ENCODE peak calls at places on chromosomes 6 and 20, in seven cellular contexts. One of them, this sample, is unnamed.
A peak's percentile ranks its signal among the peaks of the same experiment; 100 is the strongest.

GRCh38 chr6:35294308-35294945 is 3.2 kb upstream of the DEF6 start:
- DNase-seq in left cardiac atrium: no peak
- DNase-seq in GM04504: no peak
- DNase-seq in amniotic stem cell: no peak
- DNase-seq in activated T-cell treated with anti-CD3 and anti-CD28 coated beads, Interleukin-2, amount 50 U/mL, for 1 hour: peak; percentile 61
- DNase-seq in aorta: no peak
- DNase-seq in neural progenitor cell: peak; percentile 65
- DNase-seq in this sample: no peak

GRCh38 chr6:10847684-10848083 is 9.3 kb upstream of the MAK start:
- DNase-seq in left cardiac atrium: no peak
- DNase-seq in GM04504: no peak
- DNase-seq in amniotic stem cell: no peak
- DNase-seq in activated T-cell treated with anti-CD3 and anti-CD28 coated beads, Interleukin-2, amount 50 U/mL, for 1 hour: no peak
- DNase-seq in aorta: no peak
- DNase-seq in neural progenitor cell: no peak
- DNase-seq in this sample: no peak

GRCh38 chr20:32479012-32479411 is 106.1 kb downstream of the NOL4L start:
- DNase-seq in left cardiac atrium: peak; percentile 2
- DNase-seq in GM04504: no peak
- DNase-seq in amniotic stem cell: no peak
- DNase-seq in activated T-cell treated with anti-CD3 and anti-CD28 coated beads, Interleukin-2, amount 50 U/mL, for 1 hour: no peak
- DNase-seq in aorta: peak; percentile 33
- DNase-seq in neural progenitor cell: no peak
- DNase-seq in this sample: no peak

GRCh38 chr6:30152910-30153309 is 8.1 kb downstream of the TRIM10 start:
- DNase-seq in left cardiac atrium: no peak
- DNase-seq in GM04504: no peak
- DNase-seq in amniotic stem cell: no peak
- DNase-seq in activated T-cell treated with anti-CD3 and anti-CD28 coated beads, Interleukin-2, amount 50 U/mL, for 1 hour: no peak
- DNase-seq in aorta: no peak
- DNase-seq in neural progenitor cell: no peak
- DNase-seq in this sample: no peak

GRCh38 chr20:37656945-37657344 is 36.9 kb upstream of the CTNNBL1 start:
- DNase-seq in left cardiac atrium: no peak
- DNase-seq in GM04504: no peak
- DNase-seq in amniotic stem cell: no peak
- DNase-seq in activated T-cell treated with anti-CD3 and anti-CD28 coated beads, Interleukin-2, amount 50 U/mL, for 1 hour: no peak
- DNase-seq in aorta: no peak
- DNase-seq in neural progenitor cell: no peak
- DNase-seq in this sample: no peak

GRCh38 chr6:121550491-121551010 is 115.1 kb downstream of the GJA1 start:
- DNase-seq in left cardiac atrium: no peak
- DNase-seq in GM04504: no peak
- DNase-seq in amniotic stem cell: no peak
- DNase-seq in activated T-cell treated with anti-CD3 and anti-CD28 coated beads, Interleukin-2, amount 50 U/mL, for 1 hour: no peak
- DNase-seq in aorta: no peak
- DNase-seq in neural progenitor cell: no peak
- DNase-seq in this sample: no peak

GRCh38 chr6:19408331-19408730 is 428.8 kb upstream of the ID4 start:
- DNase-seq in left cardiac atrium: no peak
- DNase-seq in GM04504: no peak
- DNase-seq in amniotic stem cell: no peak
- DNase-seq in activated T-cell treated with anti-CD3 and anti-CD28 coated beads, Interleukin-2, amount 50 U/mL, for 1 hour: no peak
- DNase-seq in aorta: no peak
- DNase-seq in neural progenitor cell: no peak
- DNase-seq in this sample: peak; percentile 47

GRCh38 chr6:80003841-80004198 is 629 bp upstream of the TTK start:
- DNase-seq in left cardiac atrium: no peak
- DNase-seq in GM04504: no peak
- DNase-seq in amniotic stem cell: no peak
- DNase-seq in activated T-cell treated with anti-CD3 and anti-CD28 coated beads, Interleukin-2, amount 50 U/mL, for 1 hour: no peak
- DNase-seq in aorta: peak; percentile 75
- DNase-seq in neural progenitor cell: no peak
- DNase-seq in this sample: no peak

GRCh38 chr6:165889636-165890403 is 226.8 kb upstream of the PDE10A start:
- DNase-seq in left cardiac atrium: no peak
- DNase-seq in GM04504: no peak
- DNase-seq in amniotic stem cell: no peak
- DNase-seq in activated T-cell treated with anti-CD3 and anti-CD28 coated beads, Interleukin-2, amount 50 U/mL, for 1 hour: no peak
- DNase-seq in aorta: no peak
- DNase-seq in neural progenitor cell: peak; percentile 72
- DNase-seq in this sample: peak; percentile 10